ENCODE peak calls at places on chromosomes 11 and 22, in four cellular contexts. X is nephron progenitor cell, J is AG04450, Z is EL. D is an unnamed sample.
A peak's percentile ranks its signal among the peaks of the same experiment; 100 is the strongest.

GRCh38 chr11:75577198-75577597 is 15.1 kb downstream of the SERPINH1 start:
- DNase-seq in J (no peak), Z (peak; percentile 36), X (peak; percentile 71), D (peak; percentile 73)

GRCh38 chr11:87455180-87455579 is 417.4 kb downstream of the TMEM135 start:
- DNase-seq in J (no peak), Z (no peak), X (no peak), D (no peak)

GRCh38 chr11:110093407-110094297 is 460 bp downstream of the ZC3H12C start:
- DNase-seq in J (no peak), Z (peak; percentile 68), X (peak; percentile 61), D (peak; percentile 69)

GRCh38 chr11:94557391-94557790 is 9.8 kb upstream of the PIWIL4 start:
- DNase-seq in Z (peak; percentile 46), X (no peak), J (no peak), D (no peak)

GRCh38 chr11:92505689-92506088 is 281.1 kb downstream of the FAT3 start:
- DNase-seq in X (no peak), Z (peak; percentile 66), J (no peak), D (no peak)

GRCh38 chr11:71215372-71215965 is 36.9 kb downstream of the SHANK2 start:
- DNase-seq in X (no peak), Z (no peak), J (no peak), D (no peak)

GRCh38 chr11:132202621-132203020 is 832.2 kb downstream of the NTM start:
- DNase-seq in J (no peak), X (no peak), Z (peak; percentile 35), D (no peak)

GRCh38 chr11:11706022-11706421 is 84.2 kb upstream of the GALNT18 start:
- DNase-seq in Z (peak; percentile 6), J (no peak), X (no peak), D (no peak)

GRCh38 chr11:11626128-11626527 is 4.3 kb upstream of the GALNT18 start:
- DNase-seq in Z (peak; percentile 23), J (no peak), X (no peak), D (no peak)

GRCh38 chr11:75469785-75470405 is 36.9 kb upstream of the KLHL35 start:
- DNase-seq in X (no peak), J (no peak), Z (no peak), D (peak; percentile 60)

GRCh38 chr11:72621008-72621610 is 53.1 kb downstream of the PDE2A start:
- DNase-seq in X (no peak), J (no peak), Z (no peak), D (no peak)

GRCh38 chr11:61957028-61957770 is 7.0 kb downstream of the BEST1 start:
- DNase-seq in J (no peak), X (no peak), Z (no peak), D (peak; percentile 19)

GRCh38 chr22:44192811-44193536 is 12.2 kb downstream of the PARVG start:
- DNase-seq in J (no peak), X (no peak), Z (no peak), D (no peak)

GRCh38 chr22:30318773-30319419 is 7.8 kb downstream of the TBC1D10A start:
- DNase-seq in Z (no peak), X (no peak), J (no peak), D (no peak)

GRCh38 chr11:113114452-113115027 is 153.3 kb downstream of the NCAM1 start:
- DNase-seq in Z (peak; percentile 29), J (no peak), X (peak; percentile 51), D (peak; percentile 67)

GRCh38 chr11:1298695-1299492 is 10.5 kb downstream of the TOLLIP start:
- DNase-seq in J (no peak), X (peak; percentile 37), Z (peak; percentile 26), D (no peak)

GRCh38 chr11:129146196-129146595 is 45.9 kb downstream of the ARHGAP32 start:
- DNase-seq in Z (peak; percentile 6), X (no peak), J (no peak), D (no peak)

GRCh38 chr22:42419328-42419881 is 12.8 kb downstream of the NFAM1 start:
- DNase-seq in X (peak; percentile 35), Z (no peak), J (no peak), D (no peak)

GRCh38 chr11:94516725-94517124 is 4.5 kb downstream of the C11orf97 start:
- DNase-seq in Z (no peak), X (no peak), J (no peak), D (no peak)

GRCh38 chr11:121323208-121323607 is 30.6 kb downstream of the SC5D start:
- DNase-seq in Z (no peak), J (no peak), X (no peak), D (no peak)

GRCh38 chr22:42883121-42883520 is 26.0 kb upstream of the ARFGAP3 start:
- DNase-seq in J (no peak), X (no peak), Z (no peak), D (no peak)

GRCh38 chr22:36301384-36301828 is 48.5 kb downstream of the APOL1 start:
- DNase-seq in Z (peak; percentile 57), X (peak; percentile 86), J (peak; percentile 33), D (peak; percentile 88)